ENCODE peak calls at places on chromosomes 4 and X, in four cellular contexts. Y is upper lobe of right lung, X is DND-41, U is left ventricle myocardium inferior. N is an unnamed sample. For H3K4me1, the result is how much of the 10 kb centered on the place peaks cover.

GRCh38 chr4:71231073-71231752 is 107.6 kb upstream of the SLC4A4 start:
- DNase-seq in U (peak), X (no peak), Y (peak), N (peak)

GRCh38 chr4:174580597-174580996 is 58.3 kb upstream of the HPGD start:
- DNase-seq in U (no peak), X (no peak), Y (no peak), N (no peak)

GRCh38 chrX:8849945-8850344 is 48.8 kb upstream of the FAM9A start:
- DNase-seq in X (no peak), U (no peak), Y (no peak), N (no peak)

GRCh38 chr4:177283167-177283566 is 26.5 kb upstream of the NEIL3 start:
- DNase-seq in Y (no peak), U (no peak), X (no peak), N (no peak)

GRCh38 chr4:89712141-89712540 is 124.8 kb downstream of the SNCA start:
- DNase-seq in Y (no peak), X (no peak), U (no peak), N (no peak)

GRCh38 chr4:81039351-81040174 is 9.1 kb downstream of the BMP3 start:
- DNase-seq in X (no peak), U (no peak), Y (no peak), N (no peak)

GRCh38 chr4:105194328-105195231 is 47.9 kb downstream of the TET2 start:
- DNase-seq in X (no peak), U (no peak), Y (no peak), N (no peak)

GRCh38 chr4:147039991-147040575 is 94.4 kb upstream of the TTC29 start:
- DNase-seq in Y (no peak), U (no peak), X (no peak), N (no peak)

GRCh38 chr4:177499537-177499936 is 57.3 kb upstream of the AGA start:
- DNase-seq in Y (no peak), X (no peak), U (no peak), N (no peak)

GRCh38 chr4:123417813-123418212 is 21.2 kb downstream of the SPRY1 start:
- DNase-seq in X (no peak), U (no peak), Y (no peak), N (no peak)

GRCh38 chr4:7224001-7224400 is 31.7 kb downstream of the SORCS2 start:
- DNase-seq in U (no peak), Y (no peak), X (no peak), N (no peak)

GRCh38 chr4:8240211-8241041 is 29.1 kb upstream of the HTRA3 start:
- DNase-seq in U (no peak), X (no peak), Y (no peak), N (no peak)

GRCh38 chr4:80173387-80173786 is 23.9 kb upstream of the PRDM8 start:
- DNase-seq in U (no peak), X (peak), Y (no peak), N (no peak)

GRCh38 chr4:39305902-39306677 is 60.1 kb downstream of the RFC1 start:
- DNase-seq in Y (no peak), U (peak), X (no peak), N (no peak)

GRCh38 chr4:38609614-38610013 is 54.4 kb upstream of the KLF3 start:
- DNase-seq in U (no peak), X (no peak), Y (no peak), N (no peak)

GRCh38 chrX:154096140-154097002 is 1.1 kb downstream of the MECP2 start:
- DNase-seq in Y (peak), X (no peak), U (peak), N (no peak)

GRCh38 chrX:10109695-10110094 is 47.1 kb upstream of the CLCN4 start:
- DNase-seq in X (no peak), U (peak), Y (no peak), N (no peak)

GRCh38 chrX:311156-312129 is 7.2 kb downstream of the GTPBP6 start:
- DNase-seq in X (no peak), Y (peak), U (no peak), N (peak)

GRCh38 chr4:7938513-7939376 is 916 bp downstream of the AFAP1 start:
- DNase-seq in Y (no peak), U (peak), X (no peak), N (peak)

GRCh38 chr4:2795558-2796260 is 2.8 kb downstream of the SH3BP2 start:
- DNase-seq in X (no peak), Y (peak), U (no peak), N (peak)

GRCh38 chr4:39528056-39528465 is 822 bp upstream of the UGDH start:
- DNase-seq in U (no peak), Y (no peak), X (no peak), N (peak)

GRCh38 chr4:92215471-92215870 is 88.3 kb upstream of the GRID2 start:
- DNase-seq in U (no peak), Y (no peak), X (no peak), N (no peak)

GRCh38 chr4:152245706-152246105 is 290.2 kb downstream of the FBXW7 start:
- DNase-seq in U (no peak), X (no peak), Y (no peak), N (no peak)

GRCh38 chr4:123649644-123650356 is 253.2 kb downstream of the SPRY1 start:
- DNase-seq in U (no peak), X (no peak), Y (no peak), N (no peak)

GRCh38 chr4:183493246-183493645 is 11.6 kb upstream of the ING2 start:
- DNase-seq in X (no peak), Y (no peak), U (no peak), N (no peak)

GRCh38 chr4:16579866-16580265 is 318.6 kb downstream of the LDB2 start:
- DNase-seq in U (no peak), Y (no peak), X (no peak), N (no peak)

GRCh38 chr4:124636793-124637192 is 75.7 kb downstream of the ANKRD50 start:
- DNase-seq in Y (no peak), U (no peak), X (no peak), N (no peak)

GRCh38 chr4:67437974-67438713 is 107.2 kb downstream of the CENPC start:
- DNase-seq in U (no peak), Y (no peak), X (no peak), N (no peak)

GRCh38 chr4:59848457-59848856 is 1351.7 kb upstream of the ADGRL3 start:
- DNase-seq in U (no peak), Y (no peak), X (no peak), N (no peak)

GRCh38 chrX:124231454-124231853 is 101.0 kb upstream of the TEX13D start:
- DNase-seq in Y (no peak), X (no peak), U (no peak), N (no peak)

GRCh38 chr4:157045507-157046127 is 30.3 kb upstream of the GLRB start:
- DNase-seq in X (no peak), U (no peak), Y (no peak), N (no peak)

GRCh38 chrX:24282381-24283121 is 31.3 kb downstream of the SUPT20HL2 start:
- DNase-seq in Y (no peak), X (peak), U (no peak), N (no peak)

GRCh38 chrX:134821370-134821769 is 163.1 kb upstream of the PLAC1 start:
- DNase-seq in U (peak), X (no peak), Y (no peak), N (no peak)

GRCh38 chr4:108352664-108353308 is 184.1 kb upstream of the LEF1 start:
- DNase-seq in Y (no peak), U (no peak), X (no peak), N (no peak)

GRCh38 chrX:119756926-119757635 is 1.3 kb upstream of the SOWAHD start:
- DNase-seq in Y (no peak), U (no peak), X (peak), N (no peak)

GRCh38 chrX:6227445-6227820 is 1.2 kb downstream of the NLGN4X start:
- DNase-seq in Y (no peak), U (no peak), X (peak), N (no peak)

GRCh38 chrX:7068939-7069367 is 78.6 kb upstream of the STS start:
- DNase-seq in X (peak), U (no peak), Y (no peak), N (no peak)

GRCh38 chr4:120066182-120066524 is 495 bp downstream of the MAD2L1 start:
- DNase-seq in Y (no peak), U (no peak), X (peak), N (no peak)

GRCh38 chrX:150848914-150849365 is 49.5 kb downstream of the CD99L2 start:
- DNase-seq in Y (peak), X (no peak), U (no peak), N (peak)

GRCh38 chrX:40644175-40644574 is 3.2 kb downstream of the CXorf38 start:
- DNase-seq in Y (no peak), U (no peak), X (no peak), N (no peak)
- H3K4me3 ChIP-seq in Y (peak), U (peak), X (peak), N (no peak)

DNA sequence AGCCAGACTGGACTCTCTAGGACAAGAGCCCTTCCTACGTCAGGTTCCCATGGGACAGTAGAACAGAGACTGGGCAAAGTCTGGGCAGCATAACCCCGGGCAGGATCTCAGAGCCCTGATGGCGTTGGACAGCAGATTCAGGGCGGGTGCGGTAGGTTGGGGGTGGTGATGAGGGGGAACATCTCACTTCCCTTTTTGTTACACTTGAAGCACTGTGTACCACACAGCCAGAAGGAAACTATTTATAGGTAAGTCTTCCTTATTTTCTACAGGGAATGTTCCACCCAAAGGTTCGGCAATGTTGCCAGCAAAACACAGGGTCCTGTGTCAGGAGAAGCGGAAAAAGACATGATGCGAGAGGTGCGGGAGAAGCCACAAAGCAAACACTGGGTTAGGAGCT is 54.3 kb downstream of the TSC22D3 start:
- DNase-seq in Y (no peak), U (no peak), X (no peak), N (peak)
- H3K4me1 ChIP-seq in Y (under half), U (under half), X (under half), N (under half)

DNA sequence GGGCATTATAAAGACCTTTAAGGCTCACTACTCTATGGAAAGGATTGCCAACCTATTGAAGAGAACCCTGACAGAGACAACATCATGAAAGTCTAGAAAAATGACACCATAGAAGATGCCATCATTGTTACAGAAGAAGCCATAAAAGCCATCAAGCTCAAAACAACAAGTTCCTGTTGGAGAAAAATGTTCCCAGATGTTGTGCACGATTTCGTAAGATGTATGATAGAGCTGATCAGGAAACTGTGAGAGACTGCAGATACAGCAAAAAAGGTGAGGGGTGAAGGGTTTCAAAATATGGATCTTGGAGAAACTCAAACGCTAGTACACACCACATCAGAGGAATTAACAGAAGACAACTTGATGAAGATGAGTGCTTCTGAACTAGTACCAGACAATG is 53.3 kb downstream of the WDFY3 start:
- DNase-seq in X (no peak), U (no peak), Y (no peak), N (no peak)
- H3K27ac ChIP-seq in X (no peak), U (no peak), Y (no peak), N (peak)

DNA sequence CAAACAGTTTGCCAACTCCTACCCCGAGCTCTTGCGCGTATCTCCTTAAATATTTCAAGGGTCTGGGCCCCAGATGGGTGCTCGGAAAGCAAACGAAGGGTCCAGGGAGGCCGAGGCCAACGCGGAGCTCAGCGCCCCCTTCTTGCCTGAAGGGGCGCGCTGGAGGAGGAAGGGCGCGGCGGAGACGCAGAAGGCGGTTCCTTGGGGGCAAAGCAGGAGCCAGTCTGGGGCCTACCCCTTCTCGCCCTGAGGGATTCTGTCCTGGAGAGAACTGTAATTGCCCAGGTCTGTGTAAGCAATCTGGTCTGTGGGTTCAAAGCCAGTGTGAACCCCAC is 4.0 kb upstream of the SFRP2 start:
- DNase-seq in U (no peak), X (no peak), Y (no peak), N (no peak)
- H3K4me3 ChIP-seq in U (peak), X (no peak), Y (no peak), N (no peak)

GRCh38 chr4:86946868-86947493 is 12.2 kb downstream of the AFF1 start:
- DNase-seq in X (no peak), Y (no peak), U (no peak), N (no peak)
- H3K4me1 ChIP-seq in X (under half), Y (under half), U (half or more), N (under half)

GRCh38 chr4:142265536-142265935 is 580.6 kb downstream of the INPP4B start:
- DNase-seq in X (no peak), Y (no peak), U (no peak), N (no peak)
- H3K27ac ChIP-seq in X (no peak), Y (no peak), U (peak), N (no peak)

GRCh38 chrX:11725631-11726442 is 32.2 kb upstream of the MSL3 start:
- DNase-seq in X (no peak), Y (no peak), U (no peak), N (no peak)
- H3K4me3 ChIP-seq in X (no peak), Y (no peak), U (no peak), N (no peak)

DNA sequence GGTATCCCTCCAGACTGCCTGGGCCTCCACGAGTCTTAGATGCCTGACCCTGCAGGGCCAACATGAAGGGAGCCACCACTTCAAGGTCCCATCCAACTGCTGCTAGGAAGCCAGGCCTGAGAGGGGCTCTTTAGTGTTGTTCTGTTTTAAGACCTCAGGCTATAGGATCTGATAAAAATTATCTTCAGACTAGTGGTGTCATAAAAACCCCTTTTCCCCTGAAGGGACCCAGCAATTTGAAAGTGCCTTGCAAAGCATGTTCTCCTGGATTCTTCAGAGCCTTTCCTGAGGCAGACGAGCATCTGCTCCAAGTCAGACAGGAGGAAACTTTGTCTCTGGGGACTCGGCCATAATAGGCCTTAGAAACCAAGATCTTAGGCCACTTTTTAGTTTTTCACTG is 26.9 kb downstream of the TSPAN5 start:
- DNase-seq in X (no peak), Y (no peak), U (no peak), N (no peak)
- H3K4me1 ChIP-seq in X (under half), Y (under half), U (under half), N (under half)

GRCh38 chrX:66007851-66008250 is 32.0 kb downstream of the VSIG4 start:
- DNase-seq in U (no peak), X (no peak), Y (no peak), N (no peak)
- H3K27ac ChIP-seq in U (no peak), X (peak), Y (no peak), N (no peak)

DNA sequence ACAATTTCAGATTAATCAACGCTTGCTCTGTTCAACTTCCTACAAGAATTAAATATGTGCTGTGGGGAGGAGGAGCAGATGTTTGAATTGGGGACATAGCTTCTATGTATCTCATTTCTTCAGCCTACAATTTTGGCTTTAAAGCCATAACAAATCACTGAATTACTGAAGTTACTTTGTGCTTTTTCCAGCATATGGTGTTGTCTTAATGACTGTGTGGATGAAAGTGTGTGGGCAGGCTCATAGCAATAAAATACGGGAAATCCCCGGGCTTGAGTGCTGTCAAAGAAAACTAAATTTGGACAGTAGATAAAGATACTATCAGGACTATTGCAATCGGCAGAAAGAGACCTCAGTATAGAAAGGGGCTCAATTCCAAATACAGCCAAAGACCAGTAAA is 874 bp downstream of the TLR7 start:
- DNase-seq in X (no peak), U (no peak), Y (no peak), N (no peak)
- H3K4me3 ChIP-seq in X (no peak), U (no peak), Y (no peak), N (no peak)

N was measured in aorta.